ENCODE peak calls at places on chromosomes 12 and 14, in nine cellular contexts. E is kidney tubule cell, L is osteocyte, A is GM04504, Y is coronary artery, G is hepatic stellate cell, J is Ammon's horn, D is CMK, H is IMR-90. B is an unnamed sample.

GRCh38 chr12:113040722-113041168 is 15.8 kb upstream of the DTX1 start:
- DNase-seq in E (peak; percentile 91), L (no peak), A (peak; percentile 26), Y (peak; percentile 88), G (peak; percentile 66), J (no peak), D (no peak), H (peak; percentile 43), B (peak; percentile 92)

GRCh38 chr14:51877807-51878206 is 17.4 kb downstream of the GNG2 start:
- DNase-seq in E (no peak), L (no peak), A (no peak), Y (no peak), G (no peak), J (no peak), D (no peak), H (no peak), B (no peak)

GRCh38 chr12:56299308-56299852 is 750 bp downstream of the CS start:
- DNase-seq in E (peak; percentile 51), L (no peak), A (no peak), Y (no peak), G (peak; percentile 10), J (no peak), D (no peak), H (peak; percentile 17), B (peak; percentile 14)

GRCh38 chr14:74140374-74140850 is 55.7 kb downstream of the LIN52 start:
- DNase-seq in E (no peak), L (no peak), A (no peak), Y (no peak), G (no peak), J (no peak), D (no peak), H (no peak), B (no peak)

GRCh38 chr14:65019944-65020566 is 33.4 kb downstream of the FNTB start:
- DNase-seq in E (peak; percentile 71), L (no peak), A (peak; percentile 46), Y (no peak), G (peak; percentile 49), J (peak; percentile 87), D (peak; percentile 41), H (peak; percentile 83), B (peak; percentile 51)

GRCh38 chr14:24857277-24857676 is 192.7 kb downstream of the STXBP6 start:
- DNase-seq in E (no peak), L (no peak), A (no peak), Y (no peak), G (no peak), J (no peak), D (no peak), H (no peak), B (no peak)

GRCh38 chr14:61663312-61663974 is 31.9 kb upstream of the HIF1A start:
- DNase-seq in E (no peak), L (no peak), A (no peak), Y (no peak), G (no peak), J (no peak), D (no peak), H (no peak), B (no peak)

GRCh38 chr12:90128526-90128925 is 419.9 kb upstream of the ATP2B1 start:
- DNase-seq in E (no peak), L (no peak), A (no peak), Y (no peak), G (no peak), J (peak; percentile 57), D (no peak), H (no peak), B (no peak)

GRCh38 chr12:62720661-62721330 is 214.2 kb downstream of the PPM1H start:
- DNase-seq in E (peak; percentile 71), L (no peak), A (no peak), Y (no peak), G (no peak), J (peak; percentile 78), D (no peak), H (peak; percentile 83), B (no peak)

GRCh38 chr14:65095633-65096205 is 6.6 kb downstream of the MAX start:
- DNase-seq in E (no peak), L (no peak), A (peak; percentile 69), Y (no peak), G (no peak), J (peak; percentile 79), D (no peak), H (peak; percentile 74), B (peak; percentile 28)

GRCh38 chr12:50936821-50937220 is 15.5 kb upstream of the HIGD1C start:
- DNase-seq in E (no peak), L (no peak), A (no peak), Y (no peak), G (no peak), J (no peak), D (peak; percentile 37), H (no peak), B (peak; percentile 6)

GRCh38 chr12:9806714-9807113 is 20.6 kb upstream of the KLRF1 start:
- DNase-seq in E (no peak), L (no peak), A (no peak), Y (no peak), G (no peak), J (no peak), D (no peak), H (no peak), B (no peak)

GRCh38 chr12:128815779-128816642 is 7.7 kb downstream of the SLC15A4 start:
- DNase-seq in E (no peak), L (no peak), A (no peak), Y (no peak), G (no peak), J (no peak), D (no peak), H (no peak), B (no peak)

GRCh38 chr12:84397279-84397678 is 515.3 kb downstream of the SLC6A15 start:
- DNase-seq in E (no peak), L (no peak), A (no peak), Y (no peak), G (no peak), J (no peak), D (no peak), H (no peak), B (no peak)

GRCh38 chr14:85516239-85517112 is 13.5 kb upstream of the FLRT2 start:
- DNase-seq in E (peak; percentile 9), L (no peak), A (peak; percentile 86), Y (no peak), G (no peak), J (no peak), D (no peak), H (peak; percentile 88), B (peak; percentile 80)

GRCh38 chr12:9636807-9637206 is 29.1 kb upstream of the KLRB1 start:
- DNase-seq in E (no peak), L (no peak), A (no peak), Y (no peak), G (no peak), J (no peak), D (no peak), H (no peak), B (no peak)

GRCh38 chr12:121789800-121790748 is 3.4 kb downstream of the RHOF start:
- DNase-seq in E (peak; percentile 92), L (no peak), A (no peak), Y (no peak), G (no peak), J (peak; percentile 65), D (no peak), H (peak; percentile 34), B (no peak)

GRCh38 chr14:69318241-69318640 is 58.3 kb downstream of the GALNT16 start:
- DNase-seq in E (peak; percentile 59), L (no peak), A (no peak), Y (no peak), G (no peak), J (no peak), D (no peak), H (peak; percentile 26), B (no peak)

GRCh38 chr14:81211844-81212243 is 8.9 kb downstream of the GTF2A1 start:
- DNase-seq in E (peak; percentile 30), L (no peak), A (no peak), Y (no peak), G (peak; percentile 14), J (peak; percentile 66), D (no peak), H (peak; percentile 17), B (no peak)

GRCh38 chr14:31968107-31968810 is 108.8 kb upstream of the ARHGAP5 start:
- DNase-seq in E (peak; percentile 82), L (no peak), A (peak; percentile 34), Y (no peak), G (no peak), J (no peak), D (no peak), H (peak; percentile 45), B (peak; percentile 94)

GRCh38 chr14:77691259-77691658 is 16.6 kb downstream of the ALKBH1 start:
- DNase-seq in E (peak; percentile 44), L (no peak), A (no peak), Y (no peak), G (no peak), J (no peak), D (no peak), H (no peak), B (peak; percentile 21)

GRCh38 chr12:82650627-82651337 is 35.9 kb upstream of the TMTC2 start:
- DNase-seq in E (peak; percentile 91), L (no peak), A (no peak), Y (no peak), G (no peak), J (no peak), D (no peak), H (no peak), B (peak; percentile 98)

GRCh38 chr12:46264057-46264456 is 4.8 kb downstream of the SLC38A1 start:
- DNase-seq in E (peak; percentile 34), L (no peak), A (no peak), Y (no peak), G (peak; percentile 41), J (no peak), D (no peak), H (peak; percentile 73), B (no peak)

GRCh38 chr12:64681200-64682052 is 71.1 kb downstream of the RASSF3 start:
- DNase-seq in E (no peak), L (no peak), A (no peak), Y (no peak), G (no peak), J (no peak), D (no peak), H (no peak), B (no peak)

GRCh38 chr14:72894623-72895378 is 900 bp upstream of the DPF3 start:
- DNase-seq in E (peak; percentile 56), L (no peak), A (no peak), Y (no peak), G (peak; percentile 23), J (peak; percentile 38), D (no peak), H (no peak), B (no peak)

GRCh38 chr12:11798856-11799530 is 149.5 kb downstream of the ETV6 start:
- DNase-seq in E (peak; percentile 92), L (no peak), A (peak; percentile 35), Y (no peak), G (no peak), J (no peak), D (peak; percentile 99), H (peak; percentile 88), B (peak; percentile 96)

GRCh38 chr12:101928556-101928955 is 51.2 kb downstream of the DRAM1 start:
- DNase-seq in E (peak; percentile 27), L (no peak), A (no peak), Y (no peak), G (no peak), J (no peak), D (no peak), H (no peak), B (no peak)

GRCh38 chr14:91888641-91889476 is 21.5 kb upstream of the TC2N start:
- DNase-seq in E (peak; percentile 81), L (no peak), A (no peak), Y (no peak), G (no peak), J (no peak), D (no peak), H (peak; percentile 51), B (no peak)

GRCh38 chr14:53894456-53894855 is 62.2 kb downstream of the BMP4 start:
- DNase-seq in E (peak; percentile 62), L (no peak), A (no peak), Y (no peak), G (peak; percentile 47), J (no peak), D (no peak), H (peak; percentile 79), B (peak; percentile 75)